ENCODE peak calls at places on chromosomes 6 and 20, in six cellular contexts. X, Y, U, V, B and H are unnamed samples.

GRCh38 chr20:62050166-62051120 is 15.2 kb downstream of the TAF4 start:
- DNase-seq in X (no peak), V (no peak), Y (no peak), U (no peak), B (no peak), H (no peak)

GRCh38 chr6:113876654-113877053 is 19.5 kb downstream of the MARCKS start:
- DNase-seq in V (no peak), X (no peak), Y (no peak), B (no peak), U (no peak), H (no peak)

GRCh38 chr20:16940701-16941100 is 192.5 kb downstream of the OTOR start:
- DNase-seq in Y (no peak), V (no peak), U (no peak), B (no peak), X (no peak), H (no peak)

GRCh38 chr6:170032197-170032596 is 258.7 kb downstream of the DLL1 start:
- DNase-seq in B (no peak), Y (no peak), U (no peak), V (no peak), X (no peak), H (no peak)

GRCh38 chr6:10801224-10801848 is 37.0 kb downstream of the MAK start:
- DNase-seq in X (peak; percentile 23), U (peak; percentile 51), B (peak; percentile 5), Y (peak; percentile 51), V (peak; percentile 70), H (peak; percentile 66)

GRCh38 chr6:4351857-4352669 is 216.7 kb upstream of the ECI2 start:
- DNase-seq in X (peak; percentile 80), U (peak; percentile 32), V (no peak), Y (peak; percentile 75), B (peak; percentile 82), H (no peak)

GRCh38 chr6:152371775-152372174 is 265.4 kb downstream of the SYNE1 start:
- DNase-seq in Y (no peak), B (no peak), X (no peak), V (no peak), U (no peak), H (no peak)

GRCh38 chr20:20079102-20079784 is 26.9 kb downstream of the CFAP61 start:
- DNase-seq in U (no peak), X (no peak), V (no peak), B (no peak), Y (no peak), H (no peak)

GRCh38 chr20:2335096-2335495 is 39.3 kb downstream of the TGM3 start:
- DNase-seq in V (no peak), X (no peak), B (no peak), Y (no peak), U (peak; percentile 13), H (no peak)

GRCh38 chr6:32627831-32628230 is 9.4 kb upstream of the HLA-DQA1 start:
- DNase-seq in Y (no peak), U (no peak), V (no peak), B (no peak), X (peak; percentile 48), H (peak; percentile 17)

GRCh38 chr6:140002406-140003022 is 628.1 kb upstream of the CITED2 start:
- DNase-seq in U (no peak), B (peak; percentile 81), Y (no peak), X (no peak), V (no peak), H (no peak)

GRCh38 chr6:140480852-140481251 is 1106.4 kb upstream of the CITED2 start:
- DNase-seq in V (no peak), B (peak; percentile 54), Y (no peak), U (no peak), X (peak; percentile 17), H (no peak)

GRCh38 chr6:89295981-89296380 is 19.1 kb downstream of the GABRR2 start:
- DNase-seq in V (no peak), B (no peak), U (no peak), Y (no peak), X (no peak), H (no peak)

GRCh38 chr6:89301586-89302194 is 13.4 kb downstream of the GABRR2 start:
- DNase-seq in B (no peak), V (no peak), X (no peak), Y (no peak), U (no peak), H (no peak)

GRCh38 chr6:89297695-89298351 is 17.3 kb downstream of the GABRR2 start:
- DNase-seq in B (peak; percentile 74), Y (no peak), X (peak; percentile 82), U (no peak), V (no peak), H (no peak)

GRCh38 chr6:89299451-89299850 is 15.6 kb downstream of the GABRR2 start:
- DNase-seq in U (no peak), V (no peak), B (no peak), X (no peak), Y (no peak), H (no peak)

GRCh38 chr6:89298680-89299450 is 16.2 kb downstream of the GABRR2 start:
- DNase-seq in Y (no peak), U (no peak), X (no peak), B (no peak), V (no peak), H (no peak)
- TF ChIP-seq CTCF in Y (no peak), U (no peak), X (no peak), B (no peak), V (no peak), H (no peak)

GRCh38 chr6:25637946-25638345 is 14.1 kb upstream of the SCGN start:
- DNase-seq in B (no peak), X (no peak), V (no peak), U (no peak), Y (no peak), H (no peak)
- TF ChIP-seq CTCF in B (no peak), X (no peak), V (no peak), U (no peak), Y (no peak), H (no peak)

DNA sequence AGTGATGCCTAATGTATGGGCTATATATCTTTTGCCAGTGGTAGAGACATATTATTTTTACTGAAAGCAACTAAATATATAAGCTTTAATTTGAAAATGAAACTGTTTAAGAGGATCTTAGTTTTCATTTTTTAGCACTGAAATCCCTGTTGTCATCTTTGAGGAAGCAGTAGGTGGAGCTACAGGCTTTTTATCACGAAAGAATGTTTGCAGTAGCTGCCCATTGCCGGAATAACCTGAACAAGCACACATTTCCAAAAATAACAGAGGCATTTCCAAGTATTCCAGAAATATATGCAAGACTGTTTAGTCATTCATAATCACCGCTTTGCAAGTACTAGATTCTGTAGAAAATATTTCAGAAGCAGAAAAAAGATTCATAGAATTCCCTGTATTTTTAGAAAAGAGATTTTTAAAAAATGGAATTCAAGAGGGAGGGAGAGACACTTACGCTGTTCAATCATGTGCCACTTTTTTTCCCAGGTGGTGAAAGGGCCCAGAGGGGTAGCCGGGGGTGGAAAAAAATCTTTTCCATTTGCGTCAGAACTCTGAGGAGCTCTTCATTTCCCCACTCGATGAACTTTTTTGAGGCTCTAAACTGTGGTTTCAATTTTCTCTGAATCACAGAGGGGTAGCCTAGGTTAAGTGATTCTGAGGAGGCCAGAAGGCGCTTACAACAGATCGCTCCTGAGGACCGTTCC is 142.5 kb upstream of the FERMT1 start:
- DNase-seq in U (no peak), X (peak; percentile 22), V (no peak), B (peak; percentile 18), Y (no peak), H (no peak)
- TF ChIP-seq CTCF in U (no peak), X (peak; percentile 29), V (no peak), B (peak; percentile 23), Y (no peak), H (peak; percentile 25)

DNA sequence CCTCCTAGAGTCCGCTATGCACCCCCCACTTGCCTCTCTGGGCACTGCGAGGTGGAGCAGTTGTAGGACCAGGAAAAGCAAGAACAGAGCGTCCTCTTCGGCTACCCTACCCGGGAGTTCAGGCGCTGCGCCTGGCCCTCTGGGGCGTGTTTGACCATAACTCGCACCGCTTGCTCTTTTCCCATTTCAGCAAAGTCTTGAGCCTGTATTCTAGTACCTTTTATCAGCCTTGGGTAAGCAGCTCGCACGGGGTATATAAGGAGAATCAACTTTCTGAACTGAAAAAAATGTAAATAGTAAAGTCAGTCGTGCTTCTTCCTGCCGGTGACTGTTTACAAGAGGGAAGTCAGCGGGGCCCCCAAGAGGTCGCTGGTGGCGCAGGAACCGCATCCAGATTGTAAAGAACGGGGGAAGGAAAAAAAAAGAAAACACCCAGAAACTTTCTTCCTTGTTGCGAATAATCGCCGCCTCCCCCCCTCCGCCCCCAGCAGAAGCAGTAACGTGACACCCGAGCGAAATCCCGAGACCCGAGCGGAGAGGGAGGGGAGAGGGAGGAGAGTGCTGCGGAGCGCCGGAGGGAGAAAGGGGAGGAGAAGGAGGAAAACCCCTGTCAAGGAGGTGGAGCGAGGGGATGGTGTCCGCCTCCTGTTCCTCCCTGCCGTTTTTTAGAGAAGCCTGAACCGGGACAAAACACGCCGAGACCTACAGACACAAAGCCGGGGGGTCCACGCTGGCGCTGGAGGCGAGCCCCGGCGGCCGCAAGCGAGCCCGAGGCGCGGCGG is at the start of gene UST:
- DNase-seq in U (peak; percentile 75), V (peak; percentile 76), X (peak; percentile 80), Y (peak; percentile 78), B (peak; percentile 80), H (peak; percentile 84)
- TF ChIP-seq CTCF in U (no peak), V (no peak), X (peak; percentile 20), Y (no peak), B (peak; percentile 60), H (peak; percentile 17)

DNA sequence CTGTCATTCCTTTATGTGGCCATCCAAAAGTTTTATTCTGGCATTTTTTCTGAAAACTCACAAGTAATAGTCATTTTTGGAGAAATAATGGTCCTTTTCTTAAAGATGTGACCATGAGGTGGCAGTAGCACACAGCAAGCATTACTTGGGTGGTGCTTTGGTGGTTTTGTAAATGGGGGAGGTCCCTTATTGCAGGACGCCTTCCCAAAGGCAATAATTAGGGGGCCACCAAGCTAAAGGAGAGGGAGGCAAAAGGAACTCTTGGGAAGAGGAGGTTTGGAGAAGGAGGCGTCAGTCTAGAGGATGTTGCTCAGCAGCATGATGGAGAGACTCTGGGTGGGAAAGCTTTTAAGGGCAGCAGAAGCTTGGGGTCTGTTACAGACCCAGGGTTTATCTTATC is 422.6 kb upstream of the MMS22L start:
- DNase-seq in X (no peak), Y (no peak), B (no peak), U (no peak), V (no peak), H (no peak)
- TF ChIP-seq CTCF in X (no peak), Y (no peak), B (no peak), U (no peak), V (peak; percentile 60), H (peak; percentile 43)

DNA sequence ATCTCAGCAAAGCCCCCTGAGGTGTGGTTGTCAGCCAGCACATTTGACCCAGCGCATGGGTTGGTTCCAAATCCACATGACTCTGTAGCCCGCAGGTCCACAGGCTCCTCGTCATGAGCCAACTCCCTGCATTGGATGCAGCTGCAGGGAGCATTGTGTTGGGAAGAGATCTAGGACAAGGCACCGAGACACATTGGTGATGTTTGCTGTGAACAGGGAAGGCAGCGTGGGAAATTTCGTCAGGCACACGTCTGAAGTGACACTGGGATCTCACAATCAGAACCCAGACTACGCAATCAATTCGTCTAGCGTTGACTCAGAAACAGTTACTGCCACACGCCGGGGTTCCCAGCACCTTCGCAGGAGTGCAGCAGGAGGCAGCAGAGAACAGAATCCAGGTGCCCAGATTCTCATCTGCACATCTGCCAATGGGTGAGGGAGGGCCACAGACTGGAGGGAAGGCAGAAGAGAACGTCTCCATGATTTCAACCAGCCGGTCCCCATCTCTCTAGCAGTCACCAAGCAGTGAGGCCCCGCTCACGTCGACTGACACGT is 177.0 kb downstream of the TTLL2 start:
- DNase-seq in U (peak; percentile 55), Y (no peak), V (peak; percentile 42), X (no peak), B (no peak), H (peak; percentile 38)
- TF ChIP-seq CTCF in U (peak; percentile 49), Y (no peak), V (no peak), X (no peak), B (no peak), H (peak; percentile 38)